ENCODE peak calls at places on chromosomes 11 and 22, in seven cellular contexts. One of them, this sample, is unnamed.

GRCh38 chr11:70682056-70682455 is 283.7 kb downstream of the CTTN start:
- DNase-seq in psoas muscle: no peak
- DNase-seq in T-helper 1 cell: no peak
- DNase-seq in HTR-8/SVneo: no peak
- DNase-seq in tibial nerve: no peak
- DNase-seq in NCI-H1930: no peak
- DNase-seq in spleen: peak
- DNase-seq in this sample: no peak

GRCh38 chr11:113477321-113477720 is 2.1 kb upstream of the DRD2 start:
- DNase-seq in psoas muscle: no peak
- DNase-seq in T-helper 1 cell: no peak
- DNase-seq in HTR-8/SVneo: no peak
- DNase-seq in tibial nerve: no peak
- DNase-seq in NCI-H1930: no peak
- DNase-seq in spleen: no peak
- DNase-seq in this sample: no peak

GRCh38 chr11:68414457-68415221 is 45.9 kb upstream of the PPP6R3 start:
- DNase-seq in psoas muscle: no peak
- DNase-seq in T-helper 1 cell: no peak
- DNase-seq in HTR-8/SVneo: no peak
- DNase-seq in tibial nerve: no peak
- DNase-seq in NCI-H1930: no peak
- DNase-seq in spleen: no peak
- DNase-seq in this sample: no peak

GRCh38 chr22:17366830-17367229 is 2.4 kb upstream of the CECR2 start:
- DNase-seq in psoas muscle: peak
- DNase-seq in T-helper 1 cell: no peak
- DNase-seq in HTR-8/SVneo: no peak
- DNase-seq in tibial nerve: no peak
- DNase-seq in NCI-H1930: peak
- DNase-seq in spleen: peak
- DNase-seq in this sample: no peak

GRCh38 chr11:122097419-122098001 is 18.5 kb downstream of the BLID start:
- DNase-seq in psoas muscle: no peak
- DNase-seq in T-helper 1 cell: no peak
- DNase-seq in HTR-8/SVneo: no peak
- DNase-seq in tibial nerve: peak
- DNase-seq in NCI-H1930: peak
- DNase-seq in spleen: no peak
- DNase-seq in this sample: no peak

GRCh38 chr22:27507935-27508504 is 293.5 kb downstream of the MN1 start:
- DNase-seq in psoas muscle: no peak
- DNase-seq in T-helper 1 cell: no peak
- DNase-seq in HTR-8/SVneo: no peak
- DNase-seq in tibial nerve: no peak
- DNase-seq in NCI-H1930: no peak
- DNase-seq in spleen: no peak
- DNase-seq in this sample: no peak

GRCh38 chr11:117859061-117859460 is 17.4 kb downstream of the FXYD6 start:
- DNase-seq in psoas muscle: no peak
- DNase-seq in T-helper 1 cell: no peak
- DNase-seq in HTR-8/SVneo: no peak
- DNase-seq in tibial nerve: no peak
- DNase-seq in NCI-H1930: no peak
- DNase-seq in spleen: no peak
- DNase-seq in this sample: no peak

GRCh38 chr22:20206709-20207215 is 55.9 kb upstream of the CCDC188 start:
- DNase-seq in psoas muscle: no peak
- DNase-seq in T-helper 1 cell: no peak
- DNase-seq in HTR-8/SVneo: no peak
- DNase-seq in tibial nerve: no peak
- DNase-seq in NCI-H1930: no peak
- DNase-seq in spleen: no peak
- DNase-seq in this sample: no peak

GRCh38 chr11:113384551-113384950 is 3.0 kb upstream of the ANKK1 start:
- DNase-seq in psoas muscle: no peak
- DNase-seq in T-helper 1 cell: no peak
- DNase-seq in HTR-8/SVneo: peak
- DNase-seq in tibial nerve: no peak
- DNase-seq in NCI-H1930: no peak
- DNase-seq in spleen: no peak
- DNase-seq in this sample: no peak

GRCh38 chr22:30880181-30880601 is 88.4 kb downstream of the MORC2 start:
- DNase-seq in psoas muscle: no peak
- DNase-seq in T-helper 1 cell: no peak
- DNase-seq in HTR-8/SVneo: no peak
- DNase-seq in tibial nerve: no peak
- DNase-seq in NCI-H1930: no peak
- DNase-seq in spleen: no peak
- DNase-seq in this sample: no peak

GRCh38 chr11:26150046-26150445 is 181.9 kb upstream of the ANO3 start:
- DNase-seq in psoas muscle: no peak
- DNase-seq in T-helper 1 cell: no peak
- DNase-seq in HTR-8/SVneo: no peak
- DNase-seq in tibial nerve: no peak
- DNase-seq in NCI-H1930: no peak
- DNase-seq in spleen: no peak
- DNase-seq in this sample: no peak

GRCh38 chr11:21385669-21386068 is 716.3 kb downstream of the NELL1 start:
- DNase-seq in psoas muscle: no peak
- DNase-seq in T-helper 1 cell: no peak
- DNase-seq in HTR-8/SVneo: no peak
- DNase-seq in tibial nerve: no peak
- DNase-seq in NCI-H1930: no peak
- DNase-seq in spleen: no peak
- DNase-seq in this sample: no peak

GRCh38 chr22:29129644-29130201 is 56.9 kb downstream of the KREMEN1 start:
- DNase-seq in psoas muscle: no peak
- DNase-seq in T-helper 1 cell: no peak
- DNase-seq in HTR-8/SVneo: no peak
- DNase-seq in tibial nerve: no peak
- DNase-seq in NCI-H1930: no peak
- DNase-seq in spleen: no peak
- DNase-seq in this sample: no peak

GRCh38 chr11:70371241-70371640 is 27.1 kb upstream of the CTTN start:
- DNase-seq in psoas muscle: no peak
- DNase-seq in T-helper 1 cell: no peak
- DNase-seq in HTR-8/SVneo: no peak
- DNase-seq in tibial nerve: no peak
- DNase-seq in NCI-H1930: no peak
- DNase-seq in spleen: no peak
- DNase-seq in this sample: no peak

GRCh38 chr11:44484211-44484610 is 81.3 kb upstream of the CD82 start:
- DNase-seq in psoas muscle: no peak
- DNase-seq in T-helper 1 cell: no peak
- DNase-seq in HTR-8/SVneo: peak
- DNase-seq in tibial nerve: no peak
- DNase-seq in NCI-H1930: no peak
- DNase-seq in spleen: no peak
- DNase-seq in this sample: no peak

GRCh38 chr11:14012836-14013235 is 50.3 kb downstream of the SPON1 start:
- DNase-seq in psoas muscle: no peak
- DNase-seq in T-helper 1 cell: no peak
- DNase-seq in HTR-8/SVneo: no peak
- DNase-seq in tibial nerve: no peak
- DNase-seq in NCI-H1930: no peak
- DNase-seq in spleen: no peak
- DNase-seq in this sample: no peak

GRCh38 chr22:36237462-36238347 is 1.6 kb downstream of the APOL2 start:
- DNase-seq in psoas muscle: no peak
- DNase-seq in T-helper 1 cell: no peak
- DNase-seq in HTR-8/SVneo: no peak
- DNase-seq in tibial nerve: no peak
- DNase-seq in NCI-H1930: no peak
- DNase-seq in spleen: no peak
- DNase-seq in this sample: no peak

GRCh38 chr22:23823331-23823791 is 15.4 kb downstream of the DERL3 start:
- DNase-seq in psoas muscle: no peak
- DNase-seq in T-helper 1 cell: no peak
- DNase-seq in HTR-8/SVneo: no peak
- DNase-seq in tibial nerve: no peak
- DNase-seq in NCI-H1930: no peak
- DNase-seq in spleen: peak
- DNase-seq in this sample: no peak

GRCh38 chr22:29867260-29867659 is 15.7 kb upstream of the MTMR3 start:
- DNase-seq in psoas muscle: no peak
- DNase-seq in T-helper 1 cell: no peak
- DNase-seq in HTR-8/SVneo: no peak
- DNase-seq in tibial nerve: no peak
- DNase-seq in NCI-H1930: no peak
- DNase-seq in spleen: no peak
- DNase-seq in this sample: no peak

GRCh38 chr22:37907036-37907954 is 1.2 kb downstream of the MICALL1 start:
- DNase-seq in psoas muscle: no peak
- DNase-seq in T-helper 1 cell: no peak
- DNase-seq in HTR-8/SVneo: no peak
- DNase-seq in tibial nerve: no peak
- DNase-seq in NCI-H1930: no peak
- DNase-seq in spleen: no peak
- DNase-seq in this sample: no peak

GRCh38 chr11:86292912-86293606 is 9.0 kb upstream of the HIKESHI start:
- DNase-seq in psoas muscle: no peak
- DNase-seq in T-helper 1 cell: peak
- DNase-seq in HTR-8/SVneo: no peak
- DNase-seq in tibial nerve: no peak
- DNase-seq in NCI-H1930: no peak
- DNase-seq in spleen: no peak
- DNase-seq in this sample: no peak

GRCh38 chr11:130616578-130616977 is 168.1 kb downstream of the ADAMTS15 start:
- DNase-seq in psoas muscle: no peak
- DNase-seq in T-helper 1 cell: no peak
- DNase-seq in HTR-8/SVneo: no peak
- DNase-seq in tibial nerve: no peak
- DNase-seq in NCI-H1930: no peak
- DNase-seq in spleen: no peak
- DNase-seq in this sample: no peak

GRCh38 chr22:48278620-48279464 is 1516.4 kb downstream of the TBC1D22A start:
- DNase-seq in psoas muscle: no peak
- DNase-seq in T-helper 1 cell: no peak
- DNase-seq in HTR-8/SVneo: no peak
- DNase-seq in tibial nerve: no peak
- DNase-seq in NCI-H1930: no peak
- DNase-seq in spleen: no peak
- DNase-seq in this sample: no peak

GRCh38 chr11:16242806-16243205 is 113.5 kb downstream of the SOX6 start:
- DNase-seq in psoas muscle: no peak
- DNase-seq in T-helper 1 cell: no peak
- DNase-seq in HTR-8/SVneo: no peak
- DNase-seq in tibial nerve: no peak
- DNase-seq in NCI-H1930: no peak
- DNase-seq in spleen: no peak
- DNase-seq in this sample: no peak

GRCh38 chr11:65781152-65781961 is 581 bp upstream of the AP5B1 start:
- DNase-seq in psoas muscle: peak
- DNase-seq in T-helper 1 cell: no peak
- DNase-seq in HTR-8/SVneo: no peak
- DNase-seq in tibial nerve: no peak
- DNase-seq in NCI-H1930: no peak
- DNase-seq in spleen: peak
- DNase-seq in this sample: peak

This sample was measured in tibial artery.